ENCODE peak calls at places on chromosome 10, in ten cellular contexts. M is spleen; H is mammary epithelial cell; L is PC-3; X is brain microvascular endothelial cell; E is coronary artery; U is caudate nucleus; V is H9; F is Panc1; S is CD4-positive, alpha-beta memory T cell. Q is an unnamed sample.

GRCh38 chr10:52740913-52741675 is 31.5 kb downstream of the MBL2 start:
- DNase-seq in U (no peak), S (no peak), H (no peak), M (no peak), X (peak; percentile 58), L (peak; percentile 96), V (peak; percentile 86), F (peak; percentile 51), E (no peak), Q (no peak)

GRCh38 chr10:16724509-16724908 is 92.7 kb downstream of the RSU1 start:
- DNase-seq in F (no peak), E (no peak), H (no peak), V (no peak), U (no peak), X (no peak), S (no peak), M (no peak), L (no peak), Q (no peak)

GRCh38 chr10:45155784-45156183 is 155.1 kb downstream of the ZNF22 start:
- DNase-seq in M (no peak), V (peak; percentile 44), U (no peak), F (no peak), L (no peak), H (no peak), X (no peak), S (no peak), E (no peak), Q (no peak)

GRCh38 chr10:12448729-12449391 is 99.5 kb downstream of the CAMK1D start:
- DNase-seq in V (no peak), F (peak; percentile 77), S (peak; percentile 94), E (no peak), L (peak; percentile 78), X (peak; percentile 98), H (peak; percentile 81), U (no peak), M (peak; percentile 85), Q (peak; percentile 38)

GRCh38 chr10:31147220-31147608 is 115.5 kb upstream of the ZNF438 start:
- DNase-seq in L (peak; percentile 74), S (no peak), E (no peak), V (no peak), F (no peak), M (no peak), H (peak; percentile 75), X (peak; percentile 66), U (no peak), Q (no peak)

GRCh38 chr10:131429942-131430341 is 118.4 kb upstream of the TCERG1L start:
- DNase-seq in S (no peak), U (no peak), H (no peak), V (no peak), L (no peak), F (no peak), M (peak; percentile 42), E (no peak), X (no peak), Q (no peak)

GRCh38 chr10:31146496-31147219 is 115.0 kb upstream of the ZNF438 start:
- DNase-seq in V (no peak), F (no peak), L (peak; percentile 88), M (no peak), E (no peak), X (peak; percentile 73), U (no peak), H (peak; percentile 72), S (no peak), Q (no peak)

GRCh38 chr10:27223964-27224363 is 16.6 kb downstream of the ACBD5 start:
- DNase-seq in U (no peak), L (peak; percentile 51), X (peak; percentile 18), S (peak; percentile 54), F (no peak), H (peak; percentile 5), M (peak; percentile 79), V (peak; percentile 46), E (no peak), Q (peak; percentile 13)

GRCh38 chr10:21368022-21368582 is 157.4 kb downstream of the SKIDA1 start:
- DNase-seq in V (no peak), S (no peak), X (no peak), M (no peak), L (no peak), F (no peak), E (no peak), H (no peak), U (no peak), Q (no peak)

GRCh38 chr10:21368728-21369425 is 156.6 kb downstream of the SKIDA1 start:
- DNase-seq in L (no peak), F (no peak), M (no peak), S (no peak), X (peak; percentile 24), H (peak; percentile 76), U (no peak), V (no peak), E (no peak), Q (no peak)

GRCh38 chr10:21369697-21370096 is 155.8 kb downstream of the SKIDA1 start:
- DNase-seq in U (no peak), H (no peak), S (no peak), V (no peak), E (no peak), L (no peak), F (no peak), M (no peak), X (peak; percentile 47), Q (no peak)

DNA sequence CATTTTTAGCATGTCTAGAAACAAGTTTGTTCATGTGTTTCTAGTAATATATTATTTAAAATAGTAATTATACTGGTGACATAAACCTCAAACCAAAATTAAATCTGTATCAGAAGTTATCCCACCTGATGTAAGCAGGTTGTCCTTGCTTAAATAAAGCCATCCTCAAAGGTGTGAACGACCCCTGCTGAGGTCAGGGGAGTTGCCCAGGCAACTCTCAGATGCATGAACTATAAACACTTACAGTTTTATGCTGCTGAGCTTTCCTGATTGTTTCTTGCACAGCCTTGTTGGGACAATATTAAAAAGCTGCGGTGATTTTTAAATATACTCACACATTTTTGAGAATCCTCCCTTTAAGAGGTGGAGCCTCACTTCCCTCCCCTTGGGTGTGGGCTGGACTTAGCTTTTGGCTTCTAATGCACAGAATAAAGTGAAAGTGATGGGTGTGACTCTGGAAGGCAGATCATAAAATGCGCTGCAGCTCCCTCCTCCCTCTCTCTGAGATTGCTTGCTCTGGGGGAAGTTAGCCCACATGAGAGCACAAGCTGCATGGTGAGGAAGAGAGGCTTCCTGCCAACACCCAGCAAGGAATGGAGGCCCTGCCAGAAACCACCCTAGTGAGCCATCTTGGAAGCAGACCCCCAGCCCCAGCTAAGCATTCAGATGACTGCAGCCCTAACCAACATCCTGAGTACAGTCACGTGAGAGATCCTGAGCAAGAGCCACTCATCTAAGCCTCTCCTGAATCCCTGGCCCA is 152.7 kb downstream of the SKIDA1 start:
- DNase-seq in E (peak; percentile 72), S (peak; percentile 49), M (no peak), X (peak; percentile 89), H (peak; percentile 77), U (no peak), F (no peak), L (peak; percentile 86), V (no peak), Q (peak; percentile 16)
- H3K27ac ChIP-seq in E (peak overlapping the region; percentile 56), S (no peak overlapping the region), M (peak overlapping the region; percentile 20), X (peak overlapping the region; percentile 26), H (no peak overlapping the region), U (no peak overlapping the region), F (peak overlapping the region; percentile 88), L (peak overlapping the region; percentile 56), V (no peak overlapping the region), Q (no peak overlapping the region)

GRCh38 chr10:21519981-21520436 is 5.5 kb downstream of the SKIDA1 start:
- DNase-seq in E (no peak), U (no peak), H (peak; percentile 68), F (no peak), L (peak; percentile 10), S (peak; percentile 39), X (peak; percentile 70), V (no peak), M (no peak), Q (no peak)
- H3K27ac ChIP-seq in E (peak overlapping the region; percentile 74), U (peak overlapping the region; percentile 78), H (peak overlapping the region; percentile 57), F (peak overlapping the region; percentile 96), L (no peak overlapping the region), S (no peak overlapping the region), X (peak overlapping the region; percentile 57), V (no peak overlapping the region), M (peak overlapping the region; percentile 70), Q (no peak overlapping the region)

GRCh38 chr10:132572545-132572937 is 35.0 kb downstream of the INPP5A start:
- DNase-seq in E (no peak), X (peak; percentile 29), L (peak; percentile 37), S (no peak), V (no peak), U (no peak), H (no peak), F (peak; percentile 56), M (no peak), Q (no peak)

GRCh38 chr10:132570265-132570664 is 32.7 kb downstream of the INPP5A start:
- DNase-seq in L (no peak), M (no peak), H (no peak), X (no peak), U (no peak), E (no peak), V (no peak), S (no peak), F (no peak), Q (no peak)

GRCh38 chr10:132574288-132574687 is 36.7 kb downstream of the INPP5A start:
- DNase-seq in U (no peak), E (no peak), M (no peak), L (no peak), H (no peak), F (no peak), S (no peak), V (no peak), X (no peak), Q (no peak)

GRCh38 chr10:132571565-132572544 is 34.3 kb downstream of the INPP5A start:
- DNase-seq in L (peak; percentile 94), S (no peak), F (peak; percentile 79), H (peak; percentile 94), V (peak; percentile 87), U (no peak), X (peak; percentile 84), M (no peak), E (no peak), Q (peak; percentile 37)

DNA sequence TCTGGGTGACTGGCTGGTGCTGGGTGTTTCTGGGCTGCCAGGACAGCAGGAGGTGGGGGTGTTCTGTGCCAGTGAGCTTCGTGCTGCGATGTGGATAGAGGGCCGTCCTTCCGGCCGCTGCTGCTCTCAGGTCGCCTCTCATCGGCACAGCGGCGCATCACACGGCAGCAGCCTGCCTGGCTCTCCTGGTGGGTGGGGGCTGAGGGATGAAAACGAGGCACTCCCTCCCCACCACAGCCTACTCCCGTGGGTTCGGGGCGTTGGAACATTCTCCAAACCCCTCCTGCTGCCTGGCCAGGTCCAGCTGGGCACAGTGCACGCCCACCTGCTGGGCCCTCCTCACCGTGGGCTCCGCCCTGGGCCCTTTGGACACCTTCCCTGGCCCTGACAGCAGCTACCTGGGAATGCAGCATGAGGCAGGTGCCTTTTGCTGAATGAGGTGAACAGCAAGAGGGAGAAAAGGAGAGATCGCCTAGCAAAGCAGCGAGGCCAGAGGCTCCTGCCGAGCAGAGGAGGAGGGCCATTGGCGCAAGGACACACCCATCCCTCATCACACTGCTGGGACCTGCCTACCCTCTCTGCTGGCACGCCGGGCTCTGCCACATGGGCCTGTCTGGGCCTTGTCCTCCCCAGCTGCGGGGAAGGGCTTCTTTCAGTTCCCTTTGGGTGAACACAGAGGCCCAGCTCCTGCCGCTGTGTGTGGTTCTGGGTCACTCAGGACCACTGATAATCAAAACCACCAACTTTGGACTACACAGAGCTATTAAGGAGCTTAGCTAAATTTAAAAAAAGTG is 33.4 kb downstream of the INPP5A start:
- DNase-seq in S (no peak), F (no peak), V (no peak), M (peak; percentile 93), L (no peak), E (no peak), U (no peak), X (no peak), H (peak; percentile 74), Q (no peak)
- H3K27ac ChIP-seq in S (no peak overlapping the region), F (peak overlapping the region; percentile 90), V (no peak overlapping the region), M (peak overlapping the region; percentile 61), L (peak overlapping the region; percentile 92), E (peak overlapping the region; percentile 76), U (no peak overlapping the region), X (no peak overlapping the region), H (peak overlapping the region; percentile 1), Q (no peak overlapping the region)

DNA sequence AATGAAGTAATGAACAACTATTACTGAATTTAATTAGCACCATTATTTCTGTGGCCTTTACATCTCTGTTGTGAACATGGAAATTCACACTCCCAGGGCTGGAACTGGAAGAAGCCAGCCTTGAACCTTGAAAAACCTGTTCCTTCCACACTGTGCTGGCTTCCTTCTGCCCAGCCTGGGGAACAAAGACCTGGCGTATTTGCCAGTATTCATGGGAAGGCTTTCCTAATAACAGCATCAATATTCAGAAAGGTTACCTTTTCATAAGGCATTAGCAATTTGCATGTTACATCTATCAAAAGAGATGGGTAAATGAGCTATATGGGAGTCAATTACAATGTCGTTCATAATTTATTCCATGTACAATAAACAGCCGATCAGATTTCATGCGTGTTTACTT is 1.3 kb downstream of the C10orf90 start:
- DNase-seq in U (no peak), M (no peak), F (no peak), X (no peak), E (no peak), S (no peak), L (no peak), H (no peak), V (no peak), Q (no peak)
- H3K27ac ChIP-seq in U (peak overlapping the region; percentile 83), M (no peak overlapping the region), F (no peak overlapping the region), X (no peak overlapping the region), E (no peak overlapping the region), S (no peak overlapping the region), L (no peak overlapping the region), H (no peak overlapping the region), V (no peak overlapping the region), Q (no peak overlapping the region)

Q was measured in CD8-positive, alpha-beta T cell.